ENCODE peak calls at places on chromosomes 4 and X, in seven cellular contexts. One of them, this sample, is unnamed.

GRCh38 chrX:101219840-101220191 is 230 bp downstream of the DRP2 start:
- DNase-seq in GM23248: peak; percentile 53
- DNase-seq in GM23338: no peak
- DNase-seq in psoas muscle: no peak
- DNase-seq in endodermal cell: no peak
- DNase-seq in CD8-positive, alpha-beta T cell: no peak
- DNase-seq in SK-N-SH: peak; percentile 20
- DNase-seq in this sample: no peak

GRCh38 chr4:81607947-81608346 is 136.2 kb upstream of the RASGEF1B start:
- DNase-seq in CD8-positive, alpha-beta T cell: no peak
- DNase-seq in endodermal cell: no peak
- DNase-seq in psoas muscle: no peak
- DNase-seq in GM23248: peak; percentile 41
- DNase-seq in SK-N-SH: no peak
- DNase-seq in GM23338: no peak
- DNase-seq in this sample: no peak

GRCh38 chrX:17082831-17083230 is 136.4 kb downstream of the REPS2 start:
- DNase-seq in endodermal cell: no peak
- DNase-seq in GM23248: peak; percentile 25
- DNase-seq in CD8-positive, alpha-beta T cell: no peak
- DNase-seq in SK-N-SH: peak; percentile 37
- DNase-seq in GM23338: peak; percentile 43
- DNase-seq in psoas muscle: no peak
- DNase-seq in this sample: no peak

GRCh38 chr4:8674311-8674885 is 81.8 kb downstream of the CPZ start:
- DNase-seq in psoas muscle: no peak
- DNase-seq in SK-N-SH: no peak
- DNase-seq in CD8-positive, alpha-beta T cell: no peak
- DNase-seq in GM23248: no peak
- DNase-seq in endodermal cell: no peak
- DNase-seq in GM23338: no peak
- DNase-seq in this sample: no peak

GRCh38 chr4:52983563-52984303 is 121.6 kb downstream of the RASL11B start:
- DNase-seq in GM23338: peak; percentile 89
- DNase-seq in GM23248: peak; percentile 79
- DNase-seq in SK-N-SH: peak; percentile 49
- DNase-seq in psoas muscle: no peak
- DNase-seq in endodermal cell: no peak
- DNase-seq in CD8-positive, alpha-beta T cell: no peak
- DNase-seq in this sample: peak; percentile 18

GRCh38 chr4:8848507-8849265 is 23.0 kb downstream of the HMX1 start:
- DNase-seq in GM23248: no peak
- DNase-seq in SK-N-SH: peak; percentile 17
- DNase-seq in endodermal cell: peak; percentile 23
- DNase-seq in CD8-positive, alpha-beta T cell: no peak
- DNase-seq in GM23338: no peak
- DNase-seq in psoas muscle: no peak
- DNase-seq in this sample: no peak

GRCh38 chr4:124710253-124710849 is 2.2 kb downstream of the ANKRD50 start:
- DNase-seq in GM23248: peak; percentile 47
- DNase-seq in SK-N-SH: no peak
- DNase-seq in CD8-positive, alpha-beta T cell: no peak
- DNase-seq in psoas muscle: no peak
- DNase-seq in GM23338: no peak
- DNase-seq in endodermal cell: peak; percentile 51
- DNase-seq in this sample: no peak

GRCh38 chr4:1033840-1034551 is 22.6 kb downstream of the FGFRL1 start:
- DNase-seq in CD8-positive, alpha-beta T cell: no peak
- DNase-seq in SK-N-SH: no peak
- DNase-seq in GM23338: no peak
- DNase-seq in psoas muscle: no peak
- DNase-seq in GM23248: peak; percentile 89
- DNase-seq in endodermal cell: peak; percentile 53
- DNase-seq in this sample: no peak

GRCh38 chr4:112747035-112747434 is 110.1 kb downstream of the LARP7 start:
- DNase-seq in psoas muscle: no peak
- DNase-seq in SK-N-SH: no peak
- DNase-seq in endodermal cell: peak; percentile 59
- DNase-seq in GM23248: no peak
- DNase-seq in GM23338: peak; percentile 83
- DNase-seq in CD8-positive, alpha-beta T cell: no peak
- DNase-seq in this sample: no peak

GRCh38 chr4:156949373-156949814 is 22.2 kb downstream of the PDGFC start:
- DNase-seq in psoas muscle: no peak
- DNase-seq in CD8-positive, alpha-beta T cell: no peak
- DNase-seq in GM23338: no peak
- DNase-seq in endodermal cell: no peak
- DNase-seq in GM23248: peak; percentile 81
- DNase-seq in SK-N-SH: no peak
- DNase-seq in this sample: no peak

GRCh38 chr4:71830-72229 is 18.7 kb downstream of the ZNF595 start:
- DNase-seq in SK-N-SH: no peak
- DNase-seq in CD8-positive, alpha-beta T cell: no peak
- DNase-seq in psoas muscle: no peak
- DNase-seq in GM23248: no peak
- DNase-seq in GM23338: no peak
- DNase-seq in endodermal cell: no peak
- DNase-seq in this sample: no peak

GRCh38 chr4:127783971-127784519 is 1.9 kb downstream of the HSPA4L start:
- DNase-seq in GM23338: no peak
- DNase-seq in endodermal cell: no peak
- DNase-seq in SK-N-SH: no peak
- DNase-seq in GM23248: no peak
- DNase-seq in psoas muscle: no peak
- DNase-seq in CD8-positive, alpha-beta T cell: no peak
- DNase-seq in this sample: no peak
- H3K4me3 ChIP-seq in GM23338: peak overlapping the region; percentile 69
- H3K4me3 ChIP-seq in endodermal cell: peak overlapping the region; percentile 97
- H3K4me3 ChIP-seq in SK-N-SH: no peak overlapping the region
- H3K4me3 ChIP-seq in GM23248: peak overlapping the region; percentile 78
- H3K4me3 ChIP-seq in psoas muscle: peak overlapping the region; percentile 85
- H3K4me3 ChIP-seq in CD8-positive, alpha-beta T cell: no peak overlapping the region
- H3K4me3 ChIP-seq in this sample: peak overlapping the region; percentile 86

DNA sequence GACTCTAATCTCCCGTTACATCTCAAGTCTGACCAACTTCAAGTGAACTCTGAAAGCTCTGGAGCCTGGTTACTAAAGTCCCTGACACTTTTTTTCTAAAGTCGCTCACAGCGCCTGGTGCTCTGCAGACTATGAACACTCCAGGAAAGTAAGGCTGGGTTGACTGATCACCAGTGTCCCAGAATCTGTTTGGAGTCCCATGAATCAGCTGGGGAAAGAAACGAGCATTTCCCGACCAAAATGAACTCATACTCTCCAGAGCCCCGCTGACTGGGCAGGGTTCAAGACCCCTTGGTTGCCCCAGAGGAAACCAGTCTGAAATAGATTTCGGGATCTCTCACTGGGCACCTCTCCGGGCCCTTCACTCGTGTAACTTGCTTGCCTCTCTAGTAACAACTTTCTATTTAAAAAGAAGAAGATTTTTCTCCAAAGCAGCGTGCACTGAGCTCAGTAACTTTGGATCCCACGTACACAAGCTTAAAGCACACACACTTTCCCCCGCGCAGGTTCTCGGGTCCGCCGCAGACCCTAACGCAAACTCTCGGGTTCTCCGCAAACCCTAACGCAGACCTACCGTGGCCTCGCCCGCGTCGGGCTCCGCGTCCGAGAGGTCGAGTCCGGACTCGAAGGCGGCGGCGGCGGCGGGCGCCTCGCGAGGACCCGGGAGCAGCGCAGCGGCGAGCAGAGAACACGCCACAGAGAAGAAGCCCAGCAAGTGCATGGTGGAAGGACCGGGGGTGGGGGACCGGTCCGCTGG is 953 bp downstream of the VEGFC start:
- DNase-seq in CD8-positive, alpha-beta T cell: no peak
- DNase-seq in SK-N-SH: no peak
- DNase-seq in GM23248: peak; percentile 78
- DNase-seq in GM23338: peak; percentile 58
- DNase-seq in endodermal cell: peak; percentile 71
- DNase-seq in psoas muscle: peak; percentile 52
- DNase-seq in this sample: no peak
- H3K4me3 ChIP-seq in CD8-positive, alpha-beta T cell: no peak overlapping the region
- H3K4me3 ChIP-seq in SK-N-SH: peak overlapping the region; percentile 87
- H3K4me3 ChIP-seq in GM23248: peak overlapping the region; percentile 89
- H3K4me3 ChIP-seq in GM23338: peak overlapping the region; percentile 79
- H3K4me3 ChIP-seq in endodermal cell: peak overlapping the region; percentile 73
- H3K4me3 ChIP-seq in psoas muscle: peak overlapping the region; percentile 82
- H3K4me3 ChIP-seq in this sample: peak overlapping the region; percentile 95

GRCh38 chr4:80471701-80472100 is 136.2 kb downstream of the CFAP299 start:
- DNase-seq in GM23338: peak; percentile 68
- DNase-seq in psoas muscle: no peak
- DNase-seq in CD8-positive, alpha-beta T cell: no peak
- DNase-seq in endodermal cell: peak; percentile 83
- DNase-seq in GM23248: peak; percentile 24
- DNase-seq in SK-N-SH: no peak
- DNase-seq in this sample: no peak
- H3K4me3 ChIP-seq in GM23338: peak overlapping the region; percentile 37
- H3K4me3 ChIP-seq in psoas muscle: no peak overlapping the region
- H3K4me3 ChIP-seq in CD8-positive, alpha-beta T cell: no peak overlapping the region
- H3K4me3 ChIP-seq in endodermal cell: no peak overlapping the region
- H3K4me3 ChIP-seq in GM23248: peak overlapping the region; percentile 40
- H3K4me3 ChIP-seq in SK-N-SH: peak overlapping the region; percentile 47
- H3K4me3 ChIP-seq in this sample: peak overlapping the region; percentile 12

DNA sequence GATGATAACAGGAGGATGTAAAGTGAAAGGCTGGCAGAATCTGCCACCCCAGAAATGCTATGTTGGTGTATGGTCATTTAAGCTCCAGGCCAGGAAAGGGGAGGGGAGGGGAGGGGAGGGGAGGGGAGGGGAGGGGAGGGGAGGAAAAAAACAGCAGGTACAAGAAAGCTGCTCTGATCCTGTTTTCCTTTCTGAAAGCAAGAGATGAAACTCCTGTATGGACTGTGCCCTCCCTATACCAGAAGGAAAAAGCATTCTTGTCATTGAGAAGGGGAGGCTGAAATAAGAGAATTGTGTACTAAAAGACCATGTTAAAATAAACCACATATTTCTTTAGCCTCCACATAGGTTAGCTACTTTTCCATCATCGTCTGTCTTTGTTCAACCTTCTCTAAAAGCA is 179.5 kb downstream of the NLGN4X start:
- DNase-seq in GM23248: no peak
- DNase-seq in CD8-positive, alpha-beta T cell: no peak
- DNase-seq in SK-N-SH: no peak
- DNase-seq in GM23338: no peak
- DNase-seq in endodermal cell: no peak
- DNase-seq in psoas muscle: no peak
- DNase-seq in this sample: no peak
- H3K4me3 ChIP-seq in GM23248: no peak overlapping the region
- H3K4me3 ChIP-seq in CD8-positive, alpha-beta T cell: no peak overlapping the region
- H3K4me3 ChIP-seq in SK-N-SH: no peak overlapping the region
- H3K4me3 ChIP-seq in GM23338: no peak overlapping the region
- H3K4me3 ChIP-seq in endodermal cell: no peak overlapping the region
- H3K4me3 ChIP-seq in psoas muscle: no peak overlapping the region
- H3K4me3 ChIP-seq in this sample: no peak overlapping the region

GRCh38 chrX:129760981-129761380 is 18.8 kb upstream of the SASH3 start:
- DNase-seq in endodermal cell: no peak
- DNase-seq in CD8-positive, alpha-beta T cell: no peak
- DNase-seq in GM23338: no peak
- DNase-seq in GM23248: no peak
- DNase-seq in SK-N-SH: no peak
- DNase-seq in psoas muscle: peak; percentile 23
- DNase-seq in this sample: no peak

GRCh38 chrX:129760155-129760554 is 19.6 kb upstream of the SASH3 start:
- DNase-seq in GM23248: no peak
- DNase-seq in SK-N-SH: no peak
- DNase-seq in endodermal cell: no peak
- DNase-seq in GM23338: no peak
- DNase-seq in psoas muscle: peak; percentile 29
- DNase-seq in CD8-positive, alpha-beta T cell: no peak
- DNase-seq in this sample: no peak

GRCh38 chrX:129762448-129762847 is 17.3 kb upstream of the SASH3 start:
- DNase-seq in SK-N-SH: no peak
- DNase-seq in psoas muscle: peak; percentile 38
- DNase-seq in endodermal cell: no peak
- DNase-seq in GM23338: no peak
- DNase-seq in CD8-positive, alpha-beta T cell: no peak
- DNase-seq in GM23248: no peak
- DNase-seq in this sample: no peak

GRCh38 chrX:129761596-129761995 is 18.2 kb upstream of the SASH3 start:
- DNase-seq in GM23338: no peak
- DNase-seq in SK-N-SH: no peak
- DNase-seq in CD8-positive, alpha-beta T cell: no peak
- DNase-seq in GM23248: no peak
- DNase-seq in endodermal cell: no peak
- DNase-seq in psoas muscle: peak; percentile 15
- DNase-seq in this sample: no peak

GRCh38 chrX:129763666-129764065 is 16.1 kb upstream of the SASH3 start:
- DNase-seq in psoas muscle: no peak
- DNase-seq in GM23338: no peak
- DNase-seq in GM23248: no peak
- DNase-seq in CD8-positive, alpha-beta T cell: no peak
- DNase-seq in endodermal cell: no peak
- DNase-seq in SK-N-SH: no peak
- DNase-seq in this sample: no peak
- H3K4me3 ChIP-seq in psoas muscle: no peak overlapping the region
- H3K4me3 ChIP-seq in GM23338: no peak overlapping the region
- H3K4me3 ChIP-seq in GM23248: no peak overlapping the region
- H3K4me3 ChIP-seq in CD8-positive, alpha-beta T cell: no peak overlapping the region
- H3K4me3 ChIP-seq in endodermal cell: no peak overlapping the region
- H3K4me3 ChIP-seq in SK-N-SH: no peak overlapping the region
- H3K4me3 ChIP-seq in this sample: no peak overlapping the region

GRCh38 chr4:74284074-74284473 is 24.2 kb upstream of the EPGN start:
- DNase-seq in CD8-positive, alpha-beta T cell: no peak
- DNase-seq in SK-N-SH: no peak
- DNase-seq in psoas muscle: no peak
- DNase-seq in GM23248: peak; percentile 78
- DNase-seq in endodermal cell: no peak
- DNase-seq in GM23338: no peak
- DNase-seq in this sample: no peak

GRCh38 chr4:74279716-74280115 is 28.6 kb upstream of the EPGN start:
- DNase-seq in psoas muscle: no peak
- DNase-seq in SK-N-SH: no peak
- DNase-seq in CD8-positive, alpha-beta T cell: no peak
- DNase-seq in GM23338: no peak
- DNase-seq in endodermal cell: no peak
- DNase-seq in GM23248: no peak
- DNase-seq in this sample: no peak

GRCh38 chr4:74287791-74288190 is 20.5 kb upstream of the EPGN start:
- DNase-seq in SK-N-SH: no peak
- DNase-seq in psoas muscle: no peak
- DNase-seq in endodermal cell: no peak
- DNase-seq in GM23338: no peak
- DNase-seq in CD8-positive, alpha-beta T cell: no peak
- DNase-seq in GM23248: no peak
- DNase-seq in this sample: no peak

GRCh38 chr4:74287164-74287563 is 21.1 kb upstream of the EPGN start:
- DNase-seq in psoas muscle: no peak
- DNase-seq in SK-N-SH: no peak
- DNase-seq in CD8-positive, alpha-beta T cell: no peak
- DNase-seq in endodermal cell: no peak
- DNase-seq in GM23248: no peak
- DNase-seq in GM23338: no peak
- DNase-seq in this sample: no peak

GRCh38 chr4:74283614-74284013 is 24.7 kb upstream of the EPGN start:
- DNase-seq in CD8-positive, alpha-beta T cell: no peak
- DNase-seq in psoas muscle: no peak
- DNase-seq in GM23338: no peak
- DNase-seq in SK-N-SH: no peak
- DNase-seq in endodermal cell: no peak
- DNase-seq in GM23248: peak; percentile 84
- DNase-seq in this sample: no peak
- H3K4me3 ChIP-seq in CD8-positive, alpha-beta T cell: no peak overlapping the region
- H3K4me3 ChIP-seq in psoas muscle: no peak overlapping the region
- H3K4me3 ChIP-seq in GM23338: no peak overlapping the region
- H3K4me3 ChIP-seq in SK-N-SH: peak overlapping the region; percentile 38
- H3K4me3 ChIP-seq in endodermal cell: no peak overlapping the region
- H3K4me3 ChIP-seq in GM23248: peak overlapping the region; percentile 35
- H3K4me3 ChIP-seq in this sample: no peak overlapping the region

GRCh38 chrX:106168107-106168506 is at the start of gene PWWP3B:
- DNase-seq in endodermal cell: peak; percentile 66
- DNase-seq in GM23248: peak; percentile 38
- DNase-seq in GM23338: peak; percentile 74
- DNase-seq in SK-N-SH: no peak
- DNase-seq in CD8-positive, alpha-beta T cell: no peak
- DNase-seq in psoas muscle: peak; percentile 48
- DNase-seq in this sample: no peak
- H3K4me3 ChIP-seq in endodermal cell: peak within 1 kb of the TSS; percentile 38
- H3K4me3 ChIP-seq in GM23248: no peak within 1 kb of the TSS
- H3K4me3 ChIP-seq in GM23338: peak within 1 kb of the TSS; percentile 39
- H3K4me3 ChIP-seq in SK-N-SH: no peak within 1 kb of the TSS
- H3K4me3 ChIP-seq in CD8-positive, alpha-beta T cell: no peak within 1 kb of the TSS
- H3K4me3 ChIP-seq in psoas muscle: no peak within 1 kb of the TSS
- H3K4me3 ChIP-seq in this sample: no peak within 1 kb of the TSS